ENCODE peak calls at places on chromosomes 7 and 10, in six cellular contexts. One of them, this sample, is unnamed. For H3K79me1, the result is how much of the 10 kb centered on the place peaks cover.

GRCh38 chr7:123649956-123650355 is 5.7 kb upstream of the LMOD2 start:
- DNase-seq in H9: no peak
- DNase-seq in neuronal stem cell: no peak
- DNase-seq in H1: no peak
- DNase-seq in IMR-90: no peak
- DNase-seq in mesenchymal stem cell: peak
- DNase-seq in this sample: no peak

GRCh38 chr7:48628950-48629349 is 295.4 kb upstream of the CDC14C start:
- DNase-seq in neuronal stem cell: no peak
- DNase-seq in H9: no peak
- DNase-seq in IMR-90: no peak
- DNase-seq in H1: no peak
- DNase-seq in mesenchymal stem cell: no peak
- DNase-seq in this sample: no peak

GRCh38 chr7:116322541-116322940 is 112.2 kb downstream of the TES start:
- DNase-seq in IMR-90: peak
- DNase-seq in H1: no peak
- DNase-seq in H9: no peak
- DNase-seq in mesenchymal stem cell: no peak
- DNase-seq in neuronal stem cell: no peak
- DNase-seq in this sample: no peak

GRCh38 chr7:4739528-4739992 is 35.9 kb upstream of the AP5Z1 start:
- DNase-seq in mesenchymal stem cell: peak
- DNase-seq in IMR-90: peak
- DNase-seq in H1: no peak
- DNase-seq in H9: no peak
- DNase-seq in neuronal stem cell: no peak
- DNase-seq in this sample: peak

GRCh38 chr7:159204664-159205063 is 60.0 kb upstream of the VIPR2 start:
- DNase-seq in H9: no peak
- DNase-seq in H1: no peak
- DNase-seq in mesenchymal stem cell: no peak
- DNase-seq in IMR-90: no peak
- DNase-seq in neuronal stem cell: no peak
- DNase-seq in this sample: no peak

GRCh38 chr7:19378340-19378704 is 233.1 kb upstream of the FERD3L start:
- DNase-seq in H9: no peak
- DNase-seq in H1: no peak
- DNase-seq in neuronal stem cell: no peak
- DNase-seq in mesenchymal stem cell: no peak
- DNase-seq in IMR-90: no peak
- DNase-seq in this sample: no peak

GRCh38 chr7:105270117-105270516 is 118.6 kb downstream of the SRPK2 start:
- DNase-seq in IMR-90: no peak
- DNase-seq in neuronal stem cell: no peak
- DNase-seq in mesenchymal stem cell: no peak
- DNase-seq in H9: no peak
- DNase-seq in H1: peak
- DNase-seq in this sample: no peak

GRCh38 chr7:22667562-22668239 is 59.3 kb upstream of the IL6 start:
- DNase-seq in H9: peak
- DNase-seq in mesenchymal stem cell: peak
- DNase-seq in IMR-90: peak
- DNase-seq in H1: peak
- DNase-seq in neuronal stem cell: no peak
- DNase-seq in this sample: peak

GRCh38 chr10:14360951-14361350 is 30.2 kb upstream of the FRMD4A start:
- DNase-seq in H1: no peak
- DNase-seq in neuronal stem cell: no peak
- DNase-seq in IMR-90: no peak
- DNase-seq in H9: no peak
- DNase-seq in mesenchymal stem cell: no peak
- DNase-seq in this sample: no peak

GRCh38 chr10:76080991-76081390 is 649.6 kb downstream of the LRMDA start:
- DNase-seq in IMR-90: peak
- DNase-seq in neuronal stem cell: no peak
- DNase-seq in H9: no peak
- DNase-seq in H1: no peak
- DNase-seq in mesenchymal stem cell: peak
- DNase-seq in this sample: peak

GRCh38 chr10:22475857-22476600 is 130.7 kb downstream of the SPAG6 start:
- DNase-seq in H9: peak
- DNase-seq in mesenchymal stem cell: peak
- DNase-seq in neuronal stem cell: peak
- DNase-seq in H1: no peak
- DNase-seq in IMR-90: no peak
- DNase-seq in this sample: peak

GRCh38 chr7:152512711-152513110 is 76.9 kb upstream of the KMT2C start:
- DNase-seq in H9: no peak
- DNase-seq in H1: no peak
- DNase-seq in IMR-90: no peak
- DNase-seq in neuronal stem cell: no peak
- DNase-seq in mesenchymal stem cell: no peak
- DNase-seq in this sample: no peak

GRCh38 chr7:42234736-42235135 is 2.3 kb downstream of the GLI3 start:
- DNase-seq in IMR-90: no peak
- DNase-seq in neuronal stem cell: no peak
- DNase-seq in mesenchymal stem cell: peak
- DNase-seq in H1: no peak
- DNase-seq in H9: no peak
- DNase-seq in this sample: no peak

GRCh38 chr7:92835851-92836488 is 403 bp downstream of the CDK6 start:
- DNase-seq in mesenchymal stem cell: peak
- DNase-seq in IMR-90: no peak
- DNase-seq in neuronal stem cell: no peak
- DNase-seq in H1: no peak
- DNase-seq in H9: no peak
- DNase-seq in this sample: peak

GRCh38 chr7:41792099-41792498 is 89.2 kb upstream of the INHBA start:
- DNase-seq in H9: no peak
- DNase-seq in H1: no peak
- DNase-seq in neuronal stem cell: no peak
- DNase-seq in mesenchymal stem cell: no peak
- DNase-seq in IMR-90: peak
- DNase-seq in this sample: no peak

GRCh38 chr10:109914966-109915365 is 8.3 kb downstream of the XPNPEP1 start:
- DNase-seq in mesenchymal stem cell: peak
- DNase-seq in IMR-90: peak
- DNase-seq in H1: no peak
- DNase-seq in H9: peak
- DNase-seq in neuronal stem cell: no peak
- DNase-seq in this sample: no peak

GRCh38 chr7:26178272-26178960 is 22.1 kb downstream of the HNRNPA2B1 start:
- DNase-seq in H1: no peak
- DNase-seq in IMR-90: no peak
- DNase-seq in neuronal stem cell: no peak
- DNase-seq in H9: no peak
- DNase-seq in mesenchymal stem cell: no peak
- DNase-seq in this sample: no peak

GRCh38 chr7:93920496-93921189 is 892 bp upstream of the GNG11 start:
- DNase-seq in H1: no peak
- DNase-seq in H9: no peak
- DNase-seq in IMR-90: no peak
- DNase-seq in mesenchymal stem cell: peak
- DNase-seq in neuronal stem cell: no peak
- DNase-seq in this sample: no peak

GRCh38 chr10:43943825-43944360 is 295.2 kb upstream of the ZNF32 start:
- DNase-seq in H1: no peak
- DNase-seq in IMR-90: no peak
- DNase-seq in H9: peak
- DNase-seq in neuronal stem cell: no peak
- DNase-seq in mesenchymal stem cell: no peak
- DNase-seq in this sample: no peak

GRCh38 chr7:1188720-1189294 is 28.8 kb upstream of the ZFAND2A start:
- DNase-seq in mesenchymal stem cell: no peak
- DNase-seq in H9: no peak
- DNase-seq in IMR-90: no peak
- DNase-seq in H1: no peak
- DNase-seq in neuronal stem cell: no peak
- DNase-seq in this sample: no peak

GRCh38 chr7:82211333-82211732 is 232.2 kb downstream of the CACNA2D1 start:
- DNase-seq in H1: no peak
- DNase-seq in H9: no peak
- DNase-seq in neuronal stem cell: no peak
- DNase-seq in IMR-90: no peak
- DNase-seq in mesenchymal stem cell: no peak
- DNase-seq in this sample: no peak

GRCh38 chr7:126574838-126575250 is 677.9 kb downstream of the GRM8 start:
- DNase-seq in H9: peak
- DNase-seq in neuronal stem cell: no peak
- DNase-seq in H1: peak
- DNase-seq in mesenchymal stem cell: no peak
- DNase-seq in IMR-90: no peak
- DNase-seq in this sample: peak

GRCh38 chr7:36889182-36889581 is 164.9 kb upstream of the AOAH start:
- DNase-seq in H9: no peak
- DNase-seq in IMR-90: no peak
- DNase-seq in H1: no peak
- DNase-seq in neuronal stem cell: no peak
- DNase-seq in mesenchymal stem cell: no peak
- DNase-seq in this sample: no peak

GRCh38 chr10:31599626-31600504 is 280.8 kb downstream of the ZEB1 start:
- DNase-seq in H9: peak
- DNase-seq in neuronal stem cell: no peak
- DNase-seq in H1: no peak
- DNase-seq in IMR-90: peak
- DNase-seq in mesenchymal stem cell: no peak
- DNase-seq in this sample: no peak
- H3K79me1 ChIP-seq in H9: under half
- H3K79me1 ChIP-seq in neuronal stem cell: under half
- H3K79me1 ChIP-seq in H1: under half
- H3K79me1 ChIP-seq in IMR-90: under half
- H3K79me1 ChIP-seq in mesenchymal stem cell: under half
- H3K79me1 ChIP-seq in this sample: under half

GRCh38 chr7:43550427-43550826 is 32.5 kb upstream of the STK17A start:
- DNase-seq in H1: no peak
- DNase-seq in mesenchymal stem cell: no peak
- DNase-seq in neuronal stem cell: no peak
- DNase-seq in H9: no peak
- DNase-seq in IMR-90: no peak
- DNase-seq in this sample: no peak
- H3K79me1 ChIP-seq in H1: under half
- H3K79me1 ChIP-seq in mesenchymal stem cell: under half
- H3K79me1 ChIP-seq in neuronal stem cell: under half
- H3K79me1 ChIP-seq in H9: under half
- H3K79me1 ChIP-seq in IMR-90: under half
- H3K79me1 ChIP-seq in this sample: under half

GRCh38 chr10:8051109-8051781 is 3.2 kb upstream of the GATA3 start:
- DNase-seq in mesenchymal stem cell: no peak
- DNase-seq in H9: no peak
- DNase-seq in neuronal stem cell: peak
- DNase-seq in IMR-90: no peak
- DNase-seq in H1: no peak
- DNase-seq in this sample: peak
- H3K79me1 ChIP-seq in mesenchymal stem cell: under half
- H3K79me1 ChIP-seq in H9: under half
- H3K79me1 ChIP-seq in neuronal stem cell: under half
- H3K79me1 ChIP-seq in IMR-90: under half
- H3K79me1 ChIP-seq in H1: under half
- H3K79me1 ChIP-seq in this sample: under half

DNA sequence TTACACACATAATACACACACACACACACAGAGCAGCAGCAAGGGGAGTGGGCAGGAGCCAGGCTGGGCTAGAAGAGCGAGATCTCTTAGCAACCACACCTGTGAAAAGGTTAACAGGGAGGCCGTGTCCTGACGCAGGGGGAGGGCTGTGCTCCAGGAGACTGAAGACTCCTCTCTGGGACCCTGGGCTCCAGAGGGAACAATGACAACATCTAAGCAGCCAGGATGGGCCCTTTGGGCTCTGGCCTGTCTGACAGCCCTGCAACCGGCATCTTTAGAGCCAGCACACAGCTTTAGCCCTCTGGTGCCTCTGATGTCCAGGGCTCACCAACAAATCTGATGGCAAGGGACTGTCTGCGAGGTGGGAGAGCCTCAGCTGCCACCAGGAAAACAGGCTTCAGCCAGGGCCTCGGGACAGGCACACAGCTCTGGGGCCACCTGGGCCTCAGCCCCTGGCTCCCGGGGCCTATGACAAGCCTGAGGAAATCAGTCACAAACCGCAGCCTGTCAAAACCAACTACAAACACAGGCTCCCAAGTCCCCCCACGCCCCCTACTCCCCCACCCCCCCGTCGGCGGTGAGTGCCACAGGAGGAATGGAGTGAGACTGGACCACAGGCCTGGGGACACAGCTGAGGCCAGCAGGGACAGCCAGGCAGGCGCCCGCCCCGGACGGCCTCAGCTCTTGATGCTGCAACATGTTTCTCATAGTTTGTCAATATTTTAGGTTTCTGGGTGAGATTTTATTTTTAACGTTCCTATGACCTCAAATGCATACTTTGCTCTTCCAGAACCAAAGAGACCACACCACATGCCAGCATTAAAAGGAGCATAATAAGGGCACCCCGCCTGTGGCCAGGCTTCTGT is 102.8 kb downstream of the TNS3 start:
- DNase-seq in H1: no peak
- DNase-seq in neuronal stem cell: no peak
- DNase-seq in IMR-90: no peak
- DNase-seq in H9: peak
- DNase-seq in mesenchymal stem cell: no peak
- DNase-seq in this sample: no peak
- H3K79me1 ChIP-seq in H1: under half
- H3K79me1 ChIP-seq in neuronal stem cell: under half
- H3K79me1 ChIP-seq in IMR-90: half or more
- H3K79me1 ChIP-seq in H9: under half
- H3K79me1 ChIP-seq in mesenchymal stem cell: half or more
- H3K79me1 ChIP-seq in this sample: under half

GRCh38 chr7:132045481-132045980 is 489.1 kb upstream of the PODXL start:
- DNase-seq in mesenchymal stem cell: no peak
- DNase-seq in neuronal stem cell: no peak
- DNase-seq in H9: no peak
- DNase-seq in H1: no peak
- DNase-seq in IMR-90: no peak
- DNase-seq in this sample: no peak

GRCh38 chr7:132045002-132045401 is 488.6 kb upstream of the PODXL start:
- DNase-seq in H9: no peak
- DNase-seq in neuronal stem cell: no peak
- DNase-seq in mesenchymal stem cell: no peak
- DNase-seq in H1: no peak
- DNase-seq in IMR-90: no peak
- DNase-seq in this sample: no peak

GRCh38 chr7:132044247-132044646 is 487.8 kb upstream of the PODXL start:
- DNase-seq in neuronal stem cell: no peak
- DNase-seq in H1: no peak
- DNase-seq in mesenchymal stem cell: no peak
- DNase-seq in IMR-90: no peak
- DNase-seq in H9: no peak
- DNase-seq in this sample: no peak

GRCh38 chr7:132053871-132054270 is 497.4 kb upstream of the PODXL start:
- DNase-seq in neuronal stem cell: no peak
- DNase-seq in H9: no peak
- DNase-seq in IMR-90: no peak
- DNase-seq in mesenchymal stem cell: no peak
- DNase-seq in H1: no peak
- DNase-seq in this sample: no peak

GRCh38 chr7:132049462-132050304 is 493.3 kb upstream of the PODXL start:
- DNase-seq in neuronal stem cell: peak
- DNase-seq in mesenchymal stem cell: peak
- DNase-seq in IMR-90: peak
- DNase-seq in H1: no peak
- DNase-seq in H9: peak
- DNase-seq in this sample: peak
- H3K79me1 ChIP-seq in neuronal stem cell: under half
- H3K79me1 ChIP-seq in mesenchymal stem cell: under half
- H3K79me1 ChIP-seq in IMR-90: under half
- H3K79me1 ChIP-seq in H1: under half
- H3K79me1 ChIP-seq in H9: under half
- H3K79me1 ChIP-seq in this sample: under half